ENCODE peak calls at places on chromosomes 2 and 18, in four cellular contexts. One of them, this sample, is unnamed.

GRCh38 chr2:167134381-167135072 is 246.2 kb downstream of the XIRP2 start:
- DNase-seq in IMR-90: peak; percentile 93
- DNase-seq in DND-41: no peak
- DNase-seq in Panc1: peak; percentile 61
- DNase-seq in this sample: peak; percentile 92

GRCh38 chr18:31497711-31498449 is at the start of gene DSG2:
- DNase-seq in IMR-90: no peak
- DNase-seq in DND-41: no peak
- DNase-seq in Panc1: no peak
- DNase-seq in this sample: peak; percentile 59

GRCh38 chr2:236501531-236501930 is 68.1 kb upstream of the ACKR3 start:
- DNase-seq in IMR-90: no peak
- DNase-seq in DND-41: no peak
- DNase-seq in Panc1: no peak
- DNase-seq in this sample: no peak

GRCh38 chr2:20422679-20423271 is 24.1 kb upstream of the RHOB start:
- DNase-seq in IMR-90: peak; percentile 51
- DNase-seq in DND-41: no peak
- DNase-seq in Panc1: no peak
- DNase-seq in this sample: no peak

GRCh38 chr18:55879331-55879730 is 291.3 kb upstream of the TCF4 start:
- DNase-seq in IMR-90: peak; percentile 68
- DNase-seq in DND-41: no peak
- DNase-seq in Panc1: no peak
- DNase-seq in this sample: no peak

GRCh38 chr2:15619076-15619475 is 27.4 kb downstream of the DDX1 start:
- DNase-seq in IMR-90: no peak
- DNase-seq in DND-41: no peak
- DNase-seq in Panc1: no peak
- DNase-seq in this sample: no peak

GRCh38 chr2:97011977-97012569 is 25.7 kb upstream of the FAM178B start:
- DNase-seq in IMR-90: peak; percentile 70
- DNase-seq in DND-41: peak; percentile 25
- DNase-seq in Panc1: peak; percentile 27
- DNase-seq in this sample: peak; percentile 72

GRCh38 chr2:3041246-3041645 is 336.4 kb downstream of the EIPR1 start:
- DNase-seq in IMR-90: no peak
- DNase-seq in DND-41: no peak
- DNase-seq in Panc1: no peak
- DNase-seq in this sample: no peak

GRCh38 chr2:200599206-200599605 is 13.4 kb downstream of the AOX1 start:
- DNase-seq in IMR-90: no peak
- DNase-seq in DND-41: no peak
- DNase-seq in Panc1: no peak
- DNase-seq in this sample: no peak

GRCh38 chr18:53534695-53535094 is 689.8 kb downstream of the MBD2 start:
- DNase-seq in IMR-90: no peak
- DNase-seq in DND-41: no peak
- DNase-seq in Panc1: no peak
- DNase-seq in this sample: no peak

GRCh38 chr18:48743046-48743445 is 204.2 kb downstream of the CTIF start:
- DNase-seq in IMR-90: peak; percentile 71
- DNase-seq in DND-41: no peak
- DNase-seq in Panc1: no peak
- DNase-seq in this sample: no peak

GRCh38 chr2:102237176-102237575 is 50.4 kb downstream of the IL1RL2 start:
- DNase-seq in IMR-90: no peak
- DNase-seq in DND-41: no peak
- DNase-seq in Panc1: no peak
- DNase-seq in this sample: no peak

GRCh38 chr2:177998006-177998405 is 74.6 kb downstream of the PDE11A start:
- DNase-seq in IMR-90: peak; percentile 89
- DNase-seq in DND-41: no peak
- DNase-seq in Panc1: no peak
- DNase-seq in this sample: no peak

GRCh38 chr2:160431441-160431840 is 62.2 kb downstream of the RBMS1 start:
- DNase-seq in IMR-90: peak; percentile 50
- DNase-seq in DND-41: no peak
- DNase-seq in Panc1: no peak
- DNase-seq in this sample: no peak

GRCh38 chr2:5915926-5916325 is 223.7 kb downstream of the SOX11 start:
- DNase-seq in IMR-90: peak; percentile 54
- DNase-seq in DND-41: peak; percentile 51
- DNase-seq in Panc1: peak; percentile 13
- DNase-seq in this sample: peak; percentile 30

GRCh38 chr2:160747771-160748170 is 254.2 kb upstream of the RBMS1 start:
- DNase-seq in IMR-90: peak; percentile 62
- DNase-seq in DND-41: peak; percentile 44
- DNase-seq in Panc1: no peak
- DNase-seq in this sample: peak; percentile 87

GRCh38 chr2:46412010-46412409 is 67.4 kb upstream of the TMEM247 start:
- DNase-seq in IMR-90: no peak
- DNase-seq in DND-41: no peak
- DNase-seq in Panc1: no peak
- DNase-seq in this sample: peak; percentile 11

GRCh38 chr2:176096243-176096985 is 3.2 kb upstream of the HOXD12 start:
- DNase-seq in IMR-90: no peak
- DNase-seq in DND-41: peak; percentile 71
- DNase-seq in Panc1: no peak
- DNase-seq in this sample: peak; percentile 44
- H3K4me1 ChIP-seq in IMR-90: peaks cover 3% of the 10 kb centered on the region
- H3K4me1 ChIP-seq in DND-41: peaks cover 44% of the 10 kb centered on the region
- H3K4me1 ChIP-seq in Panc1: peaks cover 13% of the 10 kb centered on the region
- H3K4me1 ChIP-seq in this sample: peaks cover 5% of the 10 kb centered on the region

DNA sequence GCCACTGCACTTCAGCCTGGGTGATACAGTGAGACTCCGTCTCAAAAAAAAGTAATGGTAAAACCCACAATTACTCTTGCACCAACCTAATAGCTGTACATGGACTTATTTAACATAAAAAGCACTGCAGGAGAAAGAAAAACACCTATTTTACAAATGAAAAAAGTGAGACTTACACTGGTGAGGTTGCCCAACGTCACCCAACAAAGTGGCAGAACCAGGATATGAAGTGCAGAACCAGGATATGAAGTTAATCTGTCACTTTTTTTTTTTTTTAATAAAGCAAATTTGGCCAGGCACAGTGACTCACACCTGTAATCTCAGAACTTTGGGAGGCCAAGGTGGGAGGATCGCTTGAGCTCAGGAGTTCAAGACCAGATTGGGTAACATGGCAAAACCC is 13.5 kb upstream of the STK17B start:
- DNase-seq in IMR-90: no peak
- DNase-seq in DND-41: no peak
- DNase-seq in Panc1: no peak
- DNase-seq in this sample: no peak
- H3K4me1 ChIP-seq in IMR-90: no peaks in the 10 kb centered on the region
- H3K4me1 ChIP-seq in DND-41: peaks cover 61% of the 10 kb centered on the region
- H3K4me1 ChIP-seq in Panc1: no peaks in the 10 kb centered on the region
- H3K4me1 ChIP-seq in this sample: no peaks in the 10 kb centered on the region

GRCh38 chr2:42927334-42928160 is 135.2 kb upstream of the HAAO start:
- DNase-seq in IMR-90: peak; percentile 31
- DNase-seq in DND-41: no peak
- DNase-seq in Panc1: no peak
- DNase-seq in this sample: no peak
- H3K4me1 ChIP-seq in IMR-90: peaks cover 70% of the 10 kb centered on the region
- H3K4me1 ChIP-seq in DND-41: no peaks in the 10 kb centered on the region
- H3K4me1 ChIP-seq in Panc1: peaks cover 3% of the 10 kb centered on the region
- H3K4me1 ChIP-seq in this sample: no peaks in the 10 kb centered on the region

DNA sequence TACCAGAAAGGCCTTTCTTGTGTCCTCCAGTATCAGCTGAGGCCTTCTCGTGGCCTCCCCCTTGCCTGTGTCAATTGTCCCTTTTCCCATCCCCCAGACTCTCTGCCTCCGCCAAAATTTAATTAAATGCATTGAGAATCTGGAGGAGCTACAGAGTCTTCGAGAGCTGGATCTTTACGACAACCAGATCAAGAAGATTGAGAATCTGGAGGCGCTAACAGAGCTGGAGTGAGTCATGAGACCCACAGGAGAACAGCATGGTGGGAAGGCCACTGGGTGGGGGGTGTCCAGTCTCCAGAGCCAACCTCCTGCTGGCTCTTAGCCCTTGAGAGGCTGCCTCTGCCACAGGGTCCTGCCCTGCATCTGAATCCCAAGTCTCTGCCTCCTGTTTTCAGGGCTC is 8.8 kb downstream of the PPP1R7 start:
- DNase-seq in IMR-90: no peak
- DNase-seq in DND-41: no peak
- DNase-seq in Panc1: no peak
- DNase-seq in this sample: no peak
- H3K4me1 ChIP-seq in IMR-90: peaks cover 9% of the 10 kb centered on the region
- H3K4me1 ChIP-seq in DND-41: no peaks in the 10 kb centered on the region
- H3K4me1 ChIP-seq in Panc1: no peaks in the 10 kb centered on the region
- H3K4me1 ChIP-seq in this sample: no peaks in the 10 kb centered on the region

DNA sequence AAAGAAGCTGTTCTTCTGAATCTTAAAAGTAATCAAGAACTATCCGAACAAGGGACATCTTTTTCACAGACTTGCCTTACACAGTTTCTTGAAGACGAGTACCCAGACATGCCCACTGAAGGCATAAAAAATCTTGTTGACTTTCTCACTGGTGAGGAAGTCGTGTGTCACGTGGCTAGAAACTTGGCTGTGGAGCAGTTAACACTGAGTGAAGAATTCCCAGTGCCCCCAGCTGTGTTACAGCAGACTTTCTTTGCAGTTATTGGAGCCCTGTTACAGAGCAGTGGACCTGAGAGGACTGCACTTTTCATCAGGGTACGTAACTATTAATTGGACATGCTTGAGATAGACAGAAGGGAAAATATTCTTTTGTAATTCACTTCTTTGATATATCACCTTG is 2.4 kb downstream of the MRPL44 start:
- DNase-seq in IMR-90: peak; percentile 14
- DNase-seq in DND-41: no peak
- DNase-seq in Panc1: no peak
- DNase-seq in this sample: peak; percentile 29
- H3K4me1 ChIP-seq in IMR-90: peaks cover 5% of the 10 kb centered on the region
- H3K4me1 ChIP-seq in DND-41: peaks cover 53% of the 10 kb centered on the region
- H3K4me1 ChIP-seq in Panc1: peaks cover 27% of the 10 kb centered on the region
- H3K4me1 ChIP-seq in this sample: peaks cover 33% of the 10 kb centered on the region

GRCh38 chr2:62208082-62208757 is 12.3 kb downstream of the B3GNT2 start:
- DNase-seq in IMR-90: no peak
- DNase-seq in DND-41: no peak
- DNase-seq in Panc1: no peak
- DNase-seq in this sample: no peak
- H3K4me1 ChIP-seq in IMR-90: no peaks in the 10 kb centered on the region
- H3K4me1 ChIP-seq in DND-41: no peaks in the 10 kb centered on the region
- H3K4me1 ChIP-seq in Panc1: no peaks in the 10 kb centered on the region
- H3K4me1 ChIP-seq in this sample: no peaks in the 10 kb centered on the region

DNA sequence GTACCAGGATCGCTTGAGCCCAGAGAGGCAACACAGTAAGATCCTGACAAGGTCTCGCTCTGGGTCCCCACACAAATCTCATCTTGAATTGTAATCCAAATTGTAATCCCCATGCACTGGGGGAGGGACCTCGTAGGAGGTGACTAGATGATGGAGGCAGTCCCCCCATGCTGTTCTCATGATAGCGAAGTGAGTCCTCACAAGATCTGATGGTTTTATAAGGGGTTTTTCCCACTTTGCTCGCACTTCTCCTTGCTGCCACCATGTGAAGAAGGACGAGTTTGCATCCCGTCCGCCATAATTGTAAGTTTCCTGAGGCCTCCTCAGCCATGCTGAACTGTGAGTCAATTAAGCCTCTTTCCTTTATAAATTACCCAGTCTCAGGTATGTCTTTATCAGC is 46.0 kb upstream of the SERTAD2 start:
- DNase-seq in IMR-90: no peak
- DNase-seq in DND-41: no peak
- DNase-seq in Panc1: no peak
- DNase-seq in this sample: no peak
- H3K4me1 ChIP-seq in IMR-90: peaks cover 16% of the 10 kb centered on the region
- H3K4me1 ChIP-seq in DND-41: no peaks in the 10 kb centered on the region
- H3K4me1 ChIP-seq in Panc1: peaks cover 7% of the 10 kb centered on the region
- H3K4me1 ChIP-seq in this sample: peaks cover 23% of the 10 kb centered on the region